ENCODE peak calls at places on chromosomes 1 and 21, in seven cellular contexts. One of them, this sample, is unnamed.
A peak's percentile ranks its signal among the peaks of the same experiment; 100 is the strongest.

GRCh38 chr21:21612446-21612845 is 614.2 kb downstream of the NCAM2 start:
- DNase-seq in neural progenitor cell: peak; percentile 81
- DNase-seq in aorta: no peak
- DNase-seq in lower lobe of right lung: no peak
- DNase-seq in A549: no peak
- DNase-seq in mucosa of descending colon: no peak
- DNase-seq in adipocyte: peak; percentile 96
- DNase-seq in this sample: no peak

GRCh38 chr1:104648269-104648691 is 898.6 kb downstream of the AMY1C start:
- DNase-seq in A549: peak; percentile 1
- DNase-seq in adipocyte: peak; percentile 25
- DNase-seq in neural progenitor cell: peak; percentile 59
- DNase-seq in lower lobe of right lung: no peak
- DNase-seq in aorta: no peak
- DNase-seq in mucosa of descending colon: no peak
- DNase-seq in this sample: peak; percentile 41

GRCh38 chr1:54275349-54275748 is 75.4 kb downstream of the MRPL37 start:
- DNase-seq in aorta: peak; percentile 92
- DNase-seq in adipocyte: peak; percentile 18
- DNase-seq in lower lobe of right lung: no peak
- DNase-seq in neural progenitor cell: no peak
- DNase-seq in mucosa of descending colon: no peak
- DNase-seq in A549: no peak
- DNase-seq in this sample: no peak

GRCh38 chr1:1616045-1616821 is 933 bp downstream of the MIB2 start:
- DNase-seq in lower lobe of right lung: no peak
- DNase-seq in mucosa of descending colon: peak; percentile 69
- DNase-seq in A549: no peak
- DNase-seq in neural progenitor cell: peak; percentile 76
- DNase-seq in aorta: peak; percentile 62
- DNase-seq in adipocyte: peak; percentile 80
- DNase-seq in this sample: no peak

GRCh38 chr1:5370321-5370720 is 621.9 kb downstream of the NPHP4 start:
- DNase-seq in A549: no peak
- DNase-seq in lower lobe of right lung: no peak
- DNase-seq in adipocyte: no peak
- DNase-seq in aorta: no peak
- DNase-seq in mucosa of descending colon: no peak
- DNase-seq in neural progenitor cell: no peak
- DNase-seq in this sample: no peak

GRCh38 chr1:222852326-222852725 is 37.5 kb downstream of the DISP1 start:
- DNase-seq in neural progenitor cell: no peak
- DNase-seq in A549: no peak
- DNase-seq in lower lobe of right lung: no peak
- DNase-seq in aorta: no peak
- DNase-seq in adipocyte: peak; percentile 2
- DNase-seq in mucosa of descending colon: no peak
- DNase-seq in this sample: no peak

GRCh38 chr1:230898144-230898543 is 29.8 kb upstream of the C1orf198 start:
- DNase-seq in A549: no peak
- DNase-seq in adipocyte: no peak
- DNase-seq in aorta: no peak
- DNase-seq in neural progenitor cell: no peak
- DNase-seq in mucosa of descending colon: no peak
- DNase-seq in lower lobe of right lung: no peak
- DNase-seq in this sample: no peak

GRCh38 chr1:61968869-61969268 is 225.8 kb upstream of the L1TD1 start:
- DNase-seq in aorta: no peak
- DNase-seq in A549: no peak
- DNase-seq in adipocyte: no peak
- DNase-seq in mucosa of descending colon: no peak
- DNase-seq in neural progenitor cell: no peak
- DNase-seq in lower lobe of right lung: no peak
- DNase-seq in this sample: no peak

GRCh38 chr1:183279835-183280234 is 93.8 kb downstream of the LAMC2 start:
- DNase-seq in adipocyte: peak; percentile 70
- DNase-seq in mucosa of descending colon: peak; percentile 68
- DNase-seq in A549: no peak
- DNase-seq in neural progenitor cell: no peak
- DNase-seq in lower lobe of right lung: peak; percentile 86
- DNase-seq in aorta: peak; percentile 72
- DNase-seq in this sample: no peak

GRCh38 chr1:211928993-211929637 is 98.6 kb upstream of the LPGAT1 start:
- DNase-seq in lower lobe of right lung: no peak
- DNase-seq in mucosa of descending colon: no peak
- DNase-seq in aorta: no peak
- DNase-seq in neural progenitor cell: no peak
- DNase-seq in adipocyte: peak; percentile 68
- DNase-seq in A549: peak; percentile 51
- DNase-seq in this sample: no peak

GRCh38 chr1:182807907-182808306 is 18.3 kb downstream of the NPL start:
- DNase-seq in mucosa of descending colon: no peak
- DNase-seq in lower lobe of right lung: no peak
- DNase-seq in A549: no peak
- DNase-seq in neural progenitor cell: no peak
- DNase-seq in aorta: no peak
- DNase-seq in adipocyte: no peak
- DNase-seq in this sample: no peak

DNA sequence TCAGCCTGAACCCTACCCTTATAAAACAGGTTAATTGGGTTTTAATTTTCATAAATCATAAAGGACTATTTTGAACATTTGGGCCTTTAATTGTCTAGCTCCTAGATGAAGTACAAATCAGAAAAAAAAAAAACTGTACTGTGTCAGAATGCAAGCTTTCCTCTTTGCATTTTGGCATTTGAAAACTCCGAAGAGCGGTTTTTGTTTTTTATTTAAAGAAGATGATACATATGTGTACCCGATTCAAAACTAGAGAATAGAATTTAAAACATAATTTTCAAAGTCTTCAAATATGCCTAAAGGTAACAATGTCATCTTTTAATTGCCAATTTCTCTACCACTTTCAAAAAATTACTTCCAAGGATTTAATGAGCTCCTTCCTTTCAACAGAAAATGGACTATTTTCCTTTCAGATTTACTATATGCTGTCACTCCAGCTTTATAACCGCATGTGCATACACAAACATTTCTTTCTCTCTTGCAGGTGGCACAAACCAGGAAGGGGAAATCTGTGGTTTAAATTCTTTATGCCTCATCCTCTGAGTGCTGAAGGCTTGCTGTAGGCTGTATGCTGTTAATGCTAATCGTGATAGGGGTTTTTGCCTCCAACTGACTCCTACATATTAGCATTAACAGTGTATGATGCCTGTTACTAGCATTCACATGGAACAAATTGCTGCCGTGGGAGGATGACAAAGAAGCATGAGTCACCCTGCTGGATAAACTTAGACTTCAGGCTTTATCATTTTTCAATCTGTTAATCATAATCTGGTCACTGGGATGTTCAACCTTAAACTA is 33.7 kb downstream of the MRPL39 start:
- DNase-seq in neural progenitor cell: no peak
- DNase-seq in A549: peak; percentile 23
- DNase-seq in mucosa of descending colon: no peak
- DNase-seq in aorta: no peak
- DNase-seq in lower lobe of right lung: no peak
- DNase-seq in adipocyte: peak; percentile 85
- DNase-seq in this sample: no peak
- H3K4me3 ChIP-seq in neural progenitor cell: no peak overlapping the region
- H3K4me3 ChIP-seq in A549: no peak overlapping the region
- H3K4me3 ChIP-seq in mucosa of descending colon: no peak overlapping the region
- H3K4me3 ChIP-seq in aorta: no peak overlapping the region
- H3K4me3 ChIP-seq in lower lobe of right lung: no peak overlapping the region
- H3K4me3 ChIP-seq in adipocyte: peak overlapping the region; percentile 34
- H3K4me3 ChIP-seq in this sample: no peak overlapping the region

GRCh38 chr1:117608213-117608612 is 2.4 kb downstream of the TENT5C start:
- DNase-seq in adipocyte: no peak
- DNase-seq in A549: no peak
- DNase-seq in lower lobe of right lung: no peak
- DNase-seq in neural progenitor cell: no peak
- DNase-seq in aorta: no peak
- DNase-seq in mucosa of descending colon: no peak
- DNase-seq in this sample: no peak
- H3K4me3 ChIP-seq in adipocyte: no peak overlapping the region
- H3K4me3 ChIP-seq in A549: no peak overlapping the region
- H3K4me3 ChIP-seq in lower lobe of right lung: peak overlapping the region; percentile 82
- H3K4me3 ChIP-seq in neural progenitor cell: no peak overlapping the region
- H3K4me3 ChIP-seq in aorta: no peak overlapping the region
- H3K4me3 ChIP-seq in mucosa of descending colon: no peak overlapping the region
- H3K4me3 ChIP-seq in this sample: no peak overlapping the region

DNA sequence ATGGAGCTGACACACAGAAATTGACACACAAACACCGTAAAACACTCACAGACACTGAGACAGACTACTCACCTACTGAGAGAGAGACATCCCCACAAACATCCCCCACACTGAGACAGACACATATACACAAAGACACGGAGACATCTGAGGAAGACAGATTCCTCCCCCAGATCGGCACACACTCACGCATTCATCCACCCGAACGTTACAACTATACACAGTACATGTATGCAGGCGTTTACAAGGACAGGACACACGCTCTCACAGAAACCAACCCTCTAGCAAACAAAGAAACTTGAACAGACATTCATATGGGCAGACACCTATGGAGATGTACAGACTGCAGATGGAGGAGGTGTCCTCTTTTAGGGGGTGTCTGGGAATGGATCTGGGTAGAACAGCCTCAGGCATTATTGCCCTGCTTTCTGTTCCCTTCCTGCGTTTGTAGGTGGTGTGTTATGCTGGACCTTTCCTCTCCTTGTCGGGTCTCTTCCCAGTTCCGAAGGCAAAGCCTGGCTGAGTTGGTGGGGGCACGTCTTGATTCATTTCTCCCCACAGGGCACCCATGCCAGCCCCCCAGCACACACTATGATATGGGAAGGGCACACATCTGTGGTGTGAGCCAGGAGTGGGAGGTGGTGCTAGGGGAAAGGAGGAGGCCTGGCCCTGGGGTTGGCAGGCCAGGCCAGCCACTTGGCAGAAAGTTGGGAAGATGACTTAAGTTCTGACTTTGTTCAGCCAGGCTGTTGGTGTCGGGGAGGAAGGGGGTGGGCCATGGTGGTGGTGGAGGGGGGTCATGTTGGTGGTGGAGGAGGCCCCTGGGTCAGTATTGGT is 1.5 kb downstream of the KIRREL1 start:
- DNase-seq in aorta: peak; percentile 75
- DNase-seq in A549: no peak
- DNase-seq in lower lobe of right lung: no peak
- DNase-seq in mucosa of descending colon: no peak
- DNase-seq in neural progenitor cell: no peak
- DNase-seq in adipocyte: peak; percentile 63
- DNase-seq in this sample: no peak
- H3K4me3 ChIP-seq in aorta: peak overlapping the region; percentile 99
- H3K4me3 ChIP-seq in A549: peak overlapping the region; percentile 98
- H3K4me3 ChIP-seq in lower lobe of right lung: peak overlapping the region; percentile 80
- H3K4me3 ChIP-seq in mucosa of descending colon: no peak overlapping the region
- H3K4me3 ChIP-seq in neural progenitor cell: peak overlapping the region; percentile 90
- H3K4me3 ChIP-seq in adipocyte: peak overlapping the region; percentile 97
- H3K4me3 ChIP-seq in this sample: no peak overlapping the region

GRCh38 chr1:181179980-181180964 is 91.8 kb downstream of the IER5 start:
- DNase-seq in mucosa of descending colon: no peak
- DNase-seq in aorta: no peak
- DNase-seq in neural progenitor cell: peak; percentile 78
- DNase-seq in A549: no peak
- DNase-seq in lower lobe of right lung: peak; percentile 76
- DNase-seq in adipocyte: peak; percentile 77
- DNase-seq in this sample: no peak
- H3K4me3 ChIP-seq in mucosa of descending colon: no peak overlapping the region
- H3K4me3 ChIP-seq in aorta: no peak overlapping the region
- H3K4me3 ChIP-seq in neural progenitor cell: peak overlapping the region; percentile 25
- H3K4me3 ChIP-seq in A549: no peak overlapping the region
- H3K4me3 ChIP-seq in lower lobe of right lung: no peak overlapping the region
- H3K4me3 ChIP-seq in adipocyte: peak overlapping the region; percentile 25
- H3K4me3 ChIP-seq in this sample: no peak overlapping the region

GRCh38 chr1:11237364-11237755 is 25.0 kb downstream of the MTOR start:
- DNase-seq in adipocyte: no peak
- DNase-seq in aorta: no peak
- DNase-seq in mucosa of descending colon: no peak
- DNase-seq in neural progenitor cell: no peak
- DNase-seq in lower lobe of right lung: no peak
- DNase-seq in A549: no peak
- DNase-seq in this sample: no peak
- H3K4me3 ChIP-seq in adipocyte: no peak overlapping the region
- H3K4me3 ChIP-seq in aorta: no peak overlapping the region
- H3K4me3 ChIP-seq in mucosa of descending colon: no peak overlapping the region
- H3K4me3 ChIP-seq in neural progenitor cell: no peak overlapping the region
- H3K4me3 ChIP-seq in lower lobe of right lung: no peak overlapping the region
- H3K4me3 ChIP-seq in A549: no peak overlapping the region
- H3K4me3 ChIP-seq in this sample: no peak overlapping the region

This sample was measured in iPS DF 6.9.